ENCODE peak calls at places on chromosomes 13 and 19, in six cellular contexts. E is GM12891, W is K562, M is H1, O is GM12878, D is HepG2. A is an unnamed sample.

GRCh38 chr19:54364775-54365257 is at the start of gene LAIR1:
- DNase-seq in E (no peak), W (no peak), M (no peak), O (no peak), D (no peak), A (no peak)

GRCh38 chr19:39307233-39307821 is 11.1 kb downstream of the IFNL1 start:
- DNase-seq in E (no peak), W (no peak), M (no peak), O (no peak), D (no peak), A (no peak)

GRCh38 chr19:45419396-45419795 is 4.3 kb downstream of the ERCC1 start:
- DNase-seq in E (peak; percentile 79), W (no peak), M (no peak), O (no peak), D (no peak), A (peak; percentile 86)

GRCh38 chr13:51821666-51822065 is 17.7 kb upstream of the DHRS12 start:
- DNase-seq in E (no peak), W (no peak), M (no peak), O (no peak), D (no peak), A (no peak)

GRCh38 chr19:30669329-30670010 is 297.3 kb downstream of the ZNF536 start:
- DNase-seq in E (peak; percentile 23), W (peak; percentile 57), M (no peak), O (no peak), D (peak; percentile 30), A (peak; percentile 36)

GRCh38 chr13:36428083-36428482 is 4.2 kb upstream of the CCNA1 start:
- DNase-seq in E (no peak), W (no peak), M (no peak), O (no peak), D (no peak), A (no peak)

GRCh38 chr13:91576590-91576989 is 178.2 kb downstream of the GPC5 start:
- DNase-seq in E (no peak), W (peak; percentile 64), M (peak; percentile 23), O (no peak), D (peak; percentile 1), A (no peak)

GRCh38 chr19:48630289-48631036 is 6.7 kb downstream of the DBP start:
- DNase-seq in E (no peak), W (no peak), M (no peak), O (no peak), D (no peak), A (no peak)

GRCh38 chr13:46586766-46587509 is 34.0 kb downstream of the LRCH1 start:
- DNase-seq in E (no peak), W (no peak), M (no peak), O (no peak), D (no peak), A (no peak)

GRCh38 chr19:56875717-56876116 is 35.2 kb upstream of the PEG3 start:
- DNase-seq in E (no peak), W (no peak), M (no peak), O (no peak), D (peak; percentile 60), A (no peak)

GRCh38 chr13:85910962-85911361 is 111.7 kb upstream of the SLITRK6 start:
- DNase-seq in E (no peak), W (no peak), M (no peak), O (no peak), D (no peak), A (no peak)

GRCh38 chr19:2694196-2694595 is 8.3 kb downstream of the GNG7 start:
- DNase-seq in E (no peak), W (no peak), M (no peak), O (no peak), D (no peak), A (no peak)

GRCh38 chr19:17843428-17843827 is 4.4 kb downstream of the JAK3 start:
- DNase-seq in E (no peak), W (no peak), M (no peak), O (no peak), D (no peak), A (no peak)

GRCh38 chr19:21750586-21751128 is 16.7 kb downstream of the ZNF100 start:
- DNase-seq in E (no peak), W (no peak), M (no peak), O (no peak), D (no peak), A (no peak)

DNA sequence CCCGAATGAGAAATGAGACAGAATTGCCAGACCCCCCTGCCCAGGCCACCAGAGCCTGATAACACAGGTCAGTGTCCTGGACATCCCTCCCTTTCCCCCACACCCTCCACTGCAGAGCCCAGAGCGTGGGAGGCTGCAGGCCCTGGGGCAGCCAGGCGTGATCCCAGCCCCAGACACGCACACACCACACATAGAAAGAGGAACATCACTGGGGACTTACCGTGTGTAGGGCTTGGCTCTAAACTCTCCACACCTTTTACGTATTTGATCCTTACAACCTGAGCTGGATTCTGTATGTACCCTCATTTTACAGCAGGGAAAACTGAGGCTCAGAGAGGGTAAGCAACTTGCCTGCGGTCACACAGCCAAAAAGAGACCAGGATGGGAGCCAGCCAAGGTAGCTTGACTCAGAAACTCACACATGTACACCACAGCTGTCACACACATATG is 334 bp upstream of the ANGPTL6 start:
- DNase-seq in E (no peak), W (peak; percentile 47), M (no peak), O (peak; percentile 88), D (no peak), A (no peak)
- TF ChIP-seq POLR2AphosphoS5 in E (peak; percentile 52), W (no peak), M (no peak), O (peak; percentile 79), D (no peak), A (no peak)

GRCh38 chr19:4471400-4472173 is 510 bp upstream of the HDGFL2 start:
- DNase-seq in E (peak; percentile 88), W (peak; percentile 99), M (peak; percentile 99), O (peak; percentile 100), D (peak; percentile 100), A (peak; percentile 99)
- TF ChIP-seq POLR2A in E (peak; percentile 30), W (peak; percentile 85), M (no peak), O (peak; percentile 49), D (peak; percentile 54), A (no peak)

GRCh38 chr13:23871616-23872220 is 17.5 kb downstream of the MIPEP start:
- DNase-seq in E (no peak), W (no peak), M (no peak), O (no peak), D (peak; percentile 39), A (no peak)
- TF ChIP-seq TAF1 in E (no peak), W (no peak), M (no peak), O (no peak), D (no peak), A (no peak)

GRCh38 chr19:41872384-41872774 is 4.7 kb upstream of the CD79A start:
- DNase-seq in E (no peak), W (peak; percentile 39), M (no peak), O (no peak), D (no peak), A (no peak)
- TF ChIP-seq POLR2AphosphoS5 in E (no peak), W (no peak), M (peak; percentile 74), O (no peak), D (peak; percentile 38), A (no peak)

DNA sequence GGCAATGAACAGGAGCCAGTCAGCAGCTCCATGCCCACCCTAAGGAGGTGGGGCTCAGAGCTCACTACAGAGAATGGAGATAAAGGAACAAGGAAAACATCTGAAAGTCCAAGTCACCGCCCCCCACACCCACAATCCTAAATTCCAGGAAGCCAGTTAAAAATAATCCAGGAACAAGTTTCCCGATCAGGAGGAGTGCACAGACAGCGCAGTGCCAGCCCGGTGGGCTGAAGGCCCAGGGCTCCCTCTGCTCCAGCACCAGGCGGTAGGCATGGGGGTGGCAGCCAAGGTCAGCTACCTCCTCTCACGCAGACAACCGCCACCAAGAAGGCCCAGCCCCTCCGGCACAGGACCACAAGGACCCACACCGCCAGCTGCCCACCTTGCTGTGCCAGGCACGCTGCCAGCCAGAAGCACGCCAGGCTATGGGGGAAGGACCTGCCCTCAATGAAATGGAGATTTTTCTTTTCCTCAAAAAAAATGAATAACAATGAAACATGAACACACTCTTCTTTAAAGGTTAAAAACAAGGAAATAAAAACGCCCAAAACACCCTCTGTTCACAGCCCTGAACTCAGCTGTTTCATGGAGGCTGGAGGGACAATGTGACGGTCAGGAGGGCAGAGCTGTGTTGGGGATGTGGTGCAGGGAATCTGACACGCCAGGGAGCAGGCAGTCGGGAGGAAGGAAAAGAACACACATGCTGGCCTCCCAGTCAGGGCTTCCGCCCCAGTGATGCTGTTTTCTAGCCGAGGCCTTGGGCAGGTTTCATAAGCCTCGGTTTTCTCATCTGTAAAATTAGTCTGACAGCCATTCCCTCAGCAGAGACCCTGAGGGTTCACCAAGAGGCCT is 11.0 kb downstream of the STK24 start:
- DNase-seq in E (no peak), W (no peak), M (no peak), O (no peak), D (no peak), A (no peak)
- TF ChIP-seq POLR2A in E (no peak), W (no peak), M (no peak), O (peak; percentile 23), D (no peak), A (no peak)

A was measured in GM12892.